ENCODE peak calls at places on chromosomes 7 and 10, in nine cellular contexts. One of them, this sample, is unnamed.

GRCh38 chr7:106618480-106618879 is 42.5 kb downstream of the CCDC71L start:
- DNase-seq in dorsolateral prefrontal cortex: no peak
- DNase-seq in prostate gland: no peak
- DNase-seq in right lobe of liver: no peak
- DNase-seq in D721Med: no peak
- DNase-seq in left ventricle myocardium inferior: no peak
- DNase-seq in pancreas: no peak
- DNase-seq in PC-9: no peak
- DNase-seq in fibroblast of pulmonary artery: peak
- DNase-seq in this sample: peak

GRCh38 chr7:39720586-39720985 is 97.2 kb downstream of the RALA start:
- DNase-seq in left ventricle myocardium inferior: no peak
- DNase-seq in pancreas: peak
- DNase-seq in PC-9: peak
- DNase-seq in prostate gland: peak
- DNase-seq in right lobe of liver: no peak
- DNase-seq in D721Med: no peak
- DNase-seq in dorsolateral prefrontal cortex: no peak
- DNase-seq in fibroblast of pulmonary artery: no peak
- DNase-seq in this sample: no peak

GRCh38 chr7:137915266-137915665 is 68.5 kb upstream of the DGKI start:
- DNase-seq in fibroblast of pulmonary artery: no peak
- DNase-seq in pancreas: no peak
- DNase-seq in PC-9: no peak
- DNase-seq in dorsolateral prefrontal cortex: no peak
- DNase-seq in prostate gland: no peak
- DNase-seq in D721Med: no peak
- DNase-seq in left ventricle myocardium inferior: no peak
- DNase-seq in right lobe of liver: no peak
- DNase-seq in this sample: no peak

GRCh38 chr10:61894150-61894549 is 7.3 kb upstream of the ARID5B start:
- DNase-seq in D721Med: no peak
- DNase-seq in fibroblast of pulmonary artery: no peak
- DNase-seq in right lobe of liver: no peak
- DNase-seq in left ventricle myocardium inferior: no peak
- DNase-seq in PC-9: no peak
- DNase-seq in pancreas: no peak
- DNase-seq in dorsolateral prefrontal cortex: no peak
- DNase-seq in prostate gland: no peak
- DNase-seq in this sample: no peak

GRCh38 chr10:74824184-74825032 is 2.0 kb upstream of the KAT6B start:
- DNase-seq in fibroblast of pulmonary artery: peak
- DNase-seq in D721Med: no peak
- DNase-seq in left ventricle myocardium inferior: peak
- DNase-seq in PC-9: no peak
- DNase-seq in pancreas: peak
- DNase-seq in prostate gland: peak
- DNase-seq in dorsolateral prefrontal cortex: no peak
- DNase-seq in right lobe of liver: no peak
- DNase-seq in this sample: no peak

GRCh38 chr7:139737221-139738100 is 40.3 kb downstream of the HIPK2 start:
- DNase-seq in PC-9: no peak
- DNase-seq in left ventricle myocardium inferior: no peak
- DNase-seq in dorsolateral prefrontal cortex: no peak
- DNase-seq in prostate gland: no peak
- DNase-seq in pancreas: no peak
- DNase-seq in fibroblast of pulmonary artery: no peak
- DNase-seq in D721Med: no peak
- DNase-seq in right lobe of liver: no peak
- DNase-seq in this sample: no peak

GRCh38 chr10:74947781-74948401 is 121.5 kb downstream of the KAT6B start:
- DNase-seq in fibroblast of pulmonary artery: no peak
- DNase-seq in PC-9: no peak
- DNase-seq in dorsolateral prefrontal cortex: no peak
- DNase-seq in D721Med: no peak
- DNase-seq in right lobe of liver: no peak
- DNase-seq in prostate gland: no peak
- DNase-seq in left ventricle myocardium inferior: no peak
- DNase-seq in pancreas: no peak
- DNase-seq in this sample: no peak

GRCh38 chr7:94395141-94396041 is 696 bp downstream of the COL1A2 start:
- DNase-seq in left ventricle myocardium inferior: no peak
- DNase-seq in dorsolateral prefrontal cortex: no peak
- DNase-seq in fibroblast of pulmonary artery: peak
- DNase-seq in prostate gland: peak
- DNase-seq in right lobe of liver: no peak
- DNase-seq in pancreas: peak
- DNase-seq in PC-9: no peak
- DNase-seq in D721Med: peak
- DNase-seq in this sample: peak

GRCh38 chr7:70621954-70622596 is 509.9 kb upstream of the GALNT17 start:
- DNase-seq in D721Med: no peak
- DNase-seq in dorsolateral prefrontal cortex: no peak
- DNase-seq in fibroblast of pulmonary artery: no peak
- DNase-seq in pancreas: no peak
- DNase-seq in right lobe of liver: no peak
- DNase-seq in PC-9: no peak
- DNase-seq in left ventricle myocardium inferior: no peak
- DNase-seq in prostate gland: no peak
- DNase-seq in this sample: no peak

GRCh38 chr7:96654630-96655188 is 54.9 kb downstream of the SEM1 start:
- DNase-seq in prostate gland: no peak
- DNase-seq in dorsolateral prefrontal cortex: no peak
- DNase-seq in left ventricle myocardium inferior: no peak
- DNase-seq in D721Med: no peak
- DNase-seq in fibroblast of pulmonary artery: no peak
- DNase-seq in right lobe of liver: no peak
- DNase-seq in pancreas: peak
- DNase-seq in PC-9: no peak
- DNase-seq in this sample: peak

GRCh38 chr10:69800109-69800508 is 1.6 kb upstream of the COL13A1 start:
- DNase-seq in left ventricle myocardium inferior: no peak
- DNase-seq in fibroblast of pulmonary artery: peak
- DNase-seq in PC-9: peak
- DNase-seq in right lobe of liver: no peak
- DNase-seq in pancreas: no peak
- DNase-seq in prostate gland: peak
- DNase-seq in dorsolateral prefrontal cortex: no peak
- DNase-seq in D721Med: no peak
- DNase-seq in this sample: peak

GRCh38 chr7:47546171-47546570 is 35.7 kb downstream of the TNS3 start:
- DNase-seq in fibroblast of pulmonary artery: no peak
- DNase-seq in pancreas: no peak
- DNase-seq in prostate gland: no peak
- DNase-seq in dorsolateral prefrontal cortex: no peak
- DNase-seq in PC-9: no peak
- DNase-seq in D721Med: no peak
- DNase-seq in left ventricle myocardium inferior: no peak
- DNase-seq in right lobe of liver: no peak
- DNase-seq in this sample: no peak

GRCh38 chr7:114663502-114663901 is 248.9 kb downstream of the FOXP2 start:
- DNase-seq in prostate gland: no peak
- DNase-seq in fibroblast of pulmonary artery: peak
- DNase-seq in pancreas: no peak
- DNase-seq in left ventricle myocardium inferior: no peak
- DNase-seq in dorsolateral prefrontal cortex: no peak
- DNase-seq in PC-9: no peak
- DNase-seq in D721Med: no peak
- DNase-seq in right lobe of liver: no peak
- DNase-seq in this sample: peak

GRCh38 chr10:67815571-67816059 is 22.4 kb downstream of the DNAJC12 start:
- DNase-seq in dorsolateral prefrontal cortex: no peak
- DNase-seq in fibroblast of pulmonary artery: peak
- DNase-seq in pancreas: no peak
- DNase-seq in D721Med: no peak
- DNase-seq in PC-9: no peak
- DNase-seq in prostate gland: peak
- DNase-seq in right lobe of liver: no peak
- DNase-seq in left ventricle myocardium inferior: no peak
- DNase-seq in this sample: peak

GRCh38 chr10:19488592-19489280 is 327.5 kb upstream of the PLXDC2 start:
- DNase-seq in D721Med: no peak
- DNase-seq in left ventricle myocardium inferior: peak
- DNase-seq in right lobe of liver: peak
- DNase-seq in dorsolateral prefrontal cortex: no peak
- DNase-seq in prostate gland: no peak
- DNase-seq in pancreas: peak
- DNase-seq in fibroblast of pulmonary artery: no peak
- DNase-seq in PC-9: no peak
- DNase-seq in this sample: no peak
- TF ChIP-seq CTCF in D721Med: no peak
- TF ChIP-seq CTCF in left ventricle myocardium inferior: peak
- TF ChIP-seq CTCF in right lobe of liver: no peak
- TF ChIP-seq CTCF in dorsolateral prefrontal cortex: peak
- TF ChIP-seq CTCF in prostate gland: no peak
- TF ChIP-seq CTCF in pancreas: no peak
- TF ChIP-seq CTCF in fibroblast of pulmonary artery: no peak
- TF ChIP-seq CTCF in PC-9: no peak
- TF ChIP-seq CTCF in this sample: no peak

DNA sequence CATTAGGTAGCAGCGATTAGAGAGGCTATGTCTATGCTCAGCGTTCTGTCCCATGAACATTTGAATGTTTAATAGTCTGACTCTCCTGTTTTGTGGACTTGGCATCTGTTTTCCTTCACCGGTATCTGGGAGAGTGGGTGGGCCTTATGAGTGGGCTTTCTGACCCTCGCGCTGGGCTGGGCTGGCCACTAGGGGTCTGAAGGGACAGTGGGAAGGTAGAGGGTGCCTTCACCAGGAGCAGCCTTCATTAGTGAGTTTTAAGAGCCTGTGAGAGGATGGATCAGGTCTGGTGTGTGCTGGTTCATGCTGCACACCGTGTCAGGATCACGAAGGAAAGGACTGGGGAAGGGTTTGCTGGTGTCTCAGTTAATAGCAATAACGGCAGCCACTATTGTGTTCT is 33.4 kb downstream of the DCLRE1A start:
- DNase-seq in left ventricle myocardium inferior: no peak
- DNase-seq in pancreas: no peak
- DNase-seq in PC-9: no peak
- DNase-seq in dorsolateral prefrontal cortex: no peak
- DNase-seq in right lobe of liver: no peak
- DNase-seq in fibroblast of pulmonary artery: no peak
- DNase-seq in D721Med: no peak
- DNase-seq in prostate gland: no peak
- DNase-seq in this sample: no peak
- TF ChIP-seq CTCF in left ventricle myocardium inferior: no peak
- TF ChIP-seq CTCF in pancreas: no peak
- TF ChIP-seq CTCF in PC-9: no peak
- TF ChIP-seq CTCF in dorsolateral prefrontal cortex: no peak
- TF ChIP-seq CTCF in right lobe of liver: no peak
- TF ChIP-seq CTCF in fibroblast of pulmonary artery: no peak
- TF ChIP-seq CTCF in D721Med: no peak
- TF ChIP-seq CTCF in prostate gland: no peak
- TF ChIP-seq CTCF in this sample: no peak

GRCh38 chr10:119688033-119688508 is 36.9 kb downstream of the BAG3 start:
- DNase-seq in PC-9: no peak
- DNase-seq in dorsolateral prefrontal cortex: no peak
- DNase-seq in fibroblast of pulmonary artery: no peak
- DNase-seq in pancreas: no peak
- DNase-seq in right lobe of liver: no peak
- DNase-seq in prostate gland: no peak
- DNase-seq in D721Med: no peak
- DNase-seq in left ventricle myocardium inferior: no peak
- DNase-seq in this sample: no peak

GRCh38 chr10:119686465-119687191 is 35.4 kb downstream of the BAG3 start:
- DNase-seq in right lobe of liver: peak
- DNase-seq in fibroblast of pulmonary artery: peak
- DNase-seq in PC-9: peak
- DNase-seq in pancreas: peak
- DNase-seq in left ventricle myocardium inferior: peak
- DNase-seq in prostate gland: peak
- DNase-seq in dorsolateral prefrontal cortex: peak
- DNase-seq in D721Med: no peak
- DNase-seq in this sample: peak

GRCh38 chr10:119691726-119692125 is 34.1 kb upstream of the INPP5F start:
- DNase-seq in pancreas: no peak
- DNase-seq in PC-9: no peak
- DNase-seq in dorsolateral prefrontal cortex: no peak
- DNase-seq in D721Med: no peak
- DNase-seq in fibroblast of pulmonary artery: no peak
- DNase-seq in right lobe of liver: no peak
- DNase-seq in left ventricle myocardium inferior: no peak
- DNase-seq in prostate gland: no peak
- DNase-seq in this sample: no peak

GRCh38 chr10:119689016-119689564 is 36.8 kb upstream of the INPP5F start:
- DNase-seq in prostate gland: no peak
- DNase-seq in right lobe of liver: no peak
- DNase-seq in fibroblast of pulmonary artery: no peak
- DNase-seq in dorsolateral prefrontal cortex: no peak
- DNase-seq in PC-9: no peak
- DNase-seq in D721Med: no peak
- DNase-seq in left ventricle myocardium inferior: no peak
- DNase-seq in pancreas: no peak
- DNase-seq in this sample: no peak

GRCh38 chr10:119687192-119688032 is 36.2 kb downstream of the BAG3 start:
- DNase-seq in pancreas: no peak
- DNase-seq in left ventricle myocardium inferior: no peak
- DNase-seq in dorsolateral prefrontal cortex: no peak
- DNase-seq in D721Med: no peak
- DNase-seq in PC-9: no peak
- DNase-seq in fibroblast of pulmonary artery: peak
- DNase-seq in right lobe of liver: no peak
- DNase-seq in prostate gland: no peak
- DNase-seq in this sample: no peak
- TF ChIP-seq CTCF in pancreas: no peak
- TF ChIP-seq CTCF in left ventricle myocardium inferior: no peak
- TF ChIP-seq CTCF in dorsolateral prefrontal cortex: no peak
- TF ChIP-seq CTCF in D721Med: no peak
- TF ChIP-seq CTCF in PC-9: no peak
- TF ChIP-seq CTCF in fibroblast of pulmonary artery: no peak
- TF ChIP-seq CTCF in right lobe of liver: no peak
- TF ChIP-seq CTCF in prostate gland: no peak
- TF ChIP-seq CTCF in this sample: no peak

GRCh38 chr10:109428775-109429480 is 494.4 kb downstream of the XPNPEP1 start:
- DNase-seq in PC-9: no peak
- DNase-seq in dorsolateral prefrontal cortex: no peak
- DNase-seq in pancreas: no peak
- DNase-seq in prostate gland: no peak
- DNase-seq in left ventricle myocardium inferior: no peak
- DNase-seq in D721Med: no peak
- DNase-seq in fibroblast of pulmonary artery: no peak
- DNase-seq in right lobe of liver: no peak
- DNase-seq in this sample: no peak

GRCh38 chr10:109426987-109427386 is 496.3 kb downstream of the XPNPEP1 start:
- DNase-seq in prostate gland: no peak
- DNase-seq in PC-9: no peak
- DNase-seq in fibroblast of pulmonary artery: no peak
- DNase-seq in pancreas: no peak
- DNase-seq in right lobe of liver: no peak
- DNase-seq in left ventricle myocardium inferior: no peak
- DNase-seq in dorsolateral prefrontal cortex: no peak
- DNase-seq in D721Med: no peak
- DNase-seq in this sample: no peak

GRCh38 chr10:109429956-109430760 is 493.2 kb downstream of the XPNPEP1 start:
- DNase-seq in PC-9: no peak
- DNase-seq in right lobe of liver: no peak
- DNase-seq in D721Med: no peak
- DNase-seq in left ventricle myocardium inferior: no peak
- DNase-seq in fibroblast of pulmonary artery: peak
- DNase-seq in pancreas: no peak
- DNase-seq in dorsolateral prefrontal cortex: no peak
- DNase-seq in prostate gland: no peak
- DNase-seq in this sample: peak

GRCh38 chr10:109430844-109431243 is 492.5 kb downstream of the XPNPEP1 start:
- DNase-seq in right lobe of liver: no peak
- DNase-seq in prostate gland: no peak
- DNase-seq in PC-9: no peak
- DNase-seq in left ventricle myocardium inferior: no peak
- DNase-seq in fibroblast of pulmonary artery: no peak
- DNase-seq in pancreas: no peak
- DNase-seq in dorsolateral prefrontal cortex: no peak
- DNase-seq in D721Med: no peak
- DNase-seq in this sample: no peak

GRCh38 chr10:109427421-109427820 is 495.9 kb downstream of the XPNPEP1 start:
- DNase-seq in pancreas: no peak
- DNase-seq in right lobe of liver: no peak
- DNase-seq in D721Med: no peak
- DNase-seq in left ventricle myocardium inferior: no peak
- DNase-seq in fibroblast of pulmonary artery: no peak
- DNase-seq in prostate gland: no peak
- DNase-seq in dorsolateral prefrontal cortex: no peak
- DNase-seq in PC-9: no peak
- DNase-seq in this sample: no peak
- TF ChIP-seq CTCF in pancreas: no peak
- TF ChIP-seq CTCF in right lobe of liver: no peak
- TF ChIP-seq CTCF in D721Med: peak
- TF ChIP-seq CTCF in left ventricle myocardium inferior: no peak
- TF ChIP-seq CTCF in fibroblast of pulmonary artery: no peak
- TF ChIP-seq CTCF in prostate gland: no peak
- TF ChIP-seq CTCF in dorsolateral prefrontal cortex: peak
- TF ChIP-seq CTCF in PC-9: no peak
- TF ChIP-seq CTCF in this sample: no peak

This sample was measured in MCF 10A.